ENCODE peak calls at places on chromosomes 7 and 10, in eight cellular contexts. M is astrocyte, J is aorta, R is dorsolateral prefrontal cortex, C is NCI-H1105, S is mesendoderm, D is fibroblast of the aortic adventitia, K is NCI-H2081. T is an unnamed sample.
A peak's percentile ranks its signal among the peaks of the same experiment; 100 is the strongest.

GRCh38 chr7:150447966-150448788 is 2.3 kb upstream of the GIMAP8 start:
- DNase-seq in K (no peak), C (no peak), D (no peak), R (no peak), J (no peak), S (no peak), M (no peak), T (no peak)

GRCh38 chr7:47945261-47946015 is 2.8 kb downstream of the PKD1L1 start:
- DNase-seq in D (peak; percentile 76), R (peak; percentile 85), K (peak; percentile 52), J (peak; percentile 87), C (peak; percentile 34), M (no peak), S (peak; percentile 56), T (peak; percentile 91)

GRCh38 chr7:132125096-132125495 is 451.2 kb downstream of the PLXNA4 start:
- DNase-seq in D (no peak), C (no peak), J (no peak), M (no peak), R (no peak), K (no peak), S (no peak), T (no peak)

GRCh38 chr10:13555884-13556529 is 27.2 kb upstream of the BEND7 start:
- DNase-seq in K (peak; percentile 28), R (no peak), S (peak; percentile 31), C (peak; percentile 53), D (no peak), M (no peak), J (no peak), T (no peak)

GRCh38 chr7:192035-192649 is at the start of gene FAM20C:
- DNase-seq in C (peak; percentile 42), R (peak; percentile 71), J (peak; percentile 94), S (peak; percentile 61), D (peak; percentile 80), K (peak; percentile 79), M (peak; percentile 80), T (peak; percentile 97)

GRCh38 chr10:88254091-88254490 is 329.0 kb downstream of the RNLS start:
- DNase-seq in K (no peak), S (peak; percentile 25), M (peak; percentile 87), R (no peak), C (no peak), D (peak; percentile 76), J (peak; percentile 52), T (peak; percentile 69)

GRCh38 chr7:109637428-109637827 is 1067.8 kb downstream of the DNAJB9 start:
- DNase-seq in M (no peak), C (no peak), K (no peak), D (no peak), J (no peak), R (no peak), S (peak; percentile 75), T (no peak)

GRCh38 chr7:13989138-13989943 is at the start of gene ETV1:
- DNase-seq in J (peak; percentile 74), K (peak; percentile 91), D (peak; percentile 69), S (peak; percentile 97), M (peak; percentile 60), C (peak; percentile 83), R (peak; percentile 60), T (peak; percentile 92)